ENCODE peak calls at places on chromosomes 16 and 17, in seven cellular contexts. One of them, this sample, is unnamed.

GRCh38 chr16:66619534-66620418 is 15.3 kb downstream of the CMTM3 start:
- DNase-seq in adrenal gland: no peak
- DNase-seq in astrocyte of the cerebellum: peak; percentile 77
- DNase-seq in sigmoid colon: no peak
- DNase-seq in tibial artery: peak; percentile 3
- DNase-seq in lower lobe of right lung: no peak
- DNase-seq in prostate gland: no peak
- DNase-seq in this sample: peak; percentile 64

GRCh38 chr17:76385892-76386786 is 1.7 kb downstream of the SPHK1 start:
- DNase-seq in adrenal gland: peak; percentile 78
- DNase-seq in astrocyte of the cerebellum: no peak
- DNase-seq in sigmoid colon: peak; percentile 88
- DNase-seq in tibial artery: peak; percentile 85
- DNase-seq in lower lobe of right lung: peak; percentile 87
- DNase-seq in prostate gland: peak; percentile 63
- DNase-seq in this sample: peak; percentile 85

GRCh38 chr17:31391496-31391949 is at the start of gene RAB11FIP4:
- DNase-seq in adrenal gland: no peak
- DNase-seq in astrocyte of the cerebellum: no peak
- DNase-seq in sigmoid colon: no peak
- DNase-seq in tibial artery: peak; percentile 23
- DNase-seq in lower lobe of right lung: no peak
- DNase-seq in prostate gland: no peak
- DNase-seq in this sample: peak; percentile 24

GRCh38 chr16:80731915-80732314 is 72.5 kb downstream of the CDYL2 start:
- DNase-seq in adrenal gland: no peak
- DNase-seq in astrocyte of the cerebellum: no peak
- DNase-seq in sigmoid colon: no peak
- DNase-seq in tibial artery: no peak
- DNase-seq in lower lobe of right lung: no peak
- DNase-seq in prostate gland: no peak
- DNase-seq in this sample: no peak

GRCh38 chr17:68847711-68848110 is 107.5 kb downstream of the ABCA8 start:
- DNase-seq in adrenal gland: no peak
- DNase-seq in astrocyte of the cerebellum: no peak
- DNase-seq in sigmoid colon: no peak
- DNase-seq in tibial artery: no peak
- DNase-seq in lower lobe of right lung: no peak
- DNase-seq in prostate gland: no peak
- DNase-seq in this sample: no peak

GRCh38 chr16:17358350-17358749 is 112.4 kb downstream of the XYLT1 start:
- DNase-seq in adrenal gland: no peak
- DNase-seq in astrocyte of the cerebellum: no peak
- DNase-seq in sigmoid colon: no peak
- DNase-seq in tibial artery: no peak
- DNase-seq in lower lobe of right lung: peak; percentile 58
- DNase-seq in prostate gland: no peak
- DNase-seq in this sample: no peak

GRCh38 chr17:82353484-82353883 is 5.6 kb upstream of the TEX19 start:
- DNase-seq in adrenal gland: no peak
- DNase-seq in astrocyte of the cerebellum: no peak
- DNase-seq in sigmoid colon: no peak
- DNase-seq in tibial artery: no peak
- DNase-seq in lower lobe of right lung: no peak
- DNase-seq in prostate gland: no peak
- DNase-seq in this sample: no peak

GRCh38 chr16:69482410-69482951 is 58.1 kb downstream of the CYB5B start:
- DNase-seq in adrenal gland: peak; percentile 64
- DNase-seq in astrocyte of the cerebellum: peak; percentile 31
- DNase-seq in sigmoid colon: peak; percentile 74
- DNase-seq in tibial artery: peak; percentile 84
- DNase-seq in lower lobe of right lung: peak; percentile 51
- DNase-seq in prostate gland: peak; percentile 21
- DNase-seq in this sample: peak; percentile 93

GRCh38 chr16:30084816-30085159 is 6.9 kb downstream of the TBX6 start:
- DNase-seq in adrenal gland: no peak
- DNase-seq in astrocyte of the cerebellum: no peak
- DNase-seq in sigmoid colon: peak; percentile 79
- DNase-seq in tibial artery: no peak
- DNase-seq in lower lobe of right lung: no peak
- DNase-seq in prostate gland: no peak
- DNase-seq in this sample: no peak

GRCh38 chr17:62187681-62188080 is 122.6 kb upstream of the MED13 start:
- DNase-seq in adrenal gland: no peak
- DNase-seq in astrocyte of the cerebellum: no peak
- DNase-seq in sigmoid colon: no peak
- DNase-seq in tibial artery: no peak
- DNase-seq in lower lobe of right lung: no peak
- DNase-seq in prostate gland: no peak
- DNase-seq in this sample: peak; percentile 46

GRCh38 chr16:11848842-11849241 is 2.5 kb downstream of the RSL1D1 start:
- DNase-seq in adrenal gland: no peak
- DNase-seq in astrocyte of the cerebellum: no peak
- DNase-seq in sigmoid colon: no peak
- DNase-seq in tibial artery: no peak
- DNase-seq in lower lobe of right lung: no peak
- DNase-seq in prostate gland: no peak
- DNase-seq in this sample: peak; percentile 16

GRCh38 chr17:40647549-40648325 is at the start of gene SMARCE1:
- DNase-seq in adrenal gland: peak; percentile 70
- DNase-seq in astrocyte of the cerebellum: peak; percentile 34
- DNase-seq in sigmoid colon: peak; percentile 84
- DNase-seq in tibial artery: peak; percentile 78
- DNase-seq in lower lobe of right lung: peak; percentile 82
- DNase-seq in prostate gland: peak; percentile 53
- DNase-seq in this sample: peak; percentile 75

GRCh38 chr17:19024101-19025078 is 19.8 kb upstream of the FAM83G start:
- DNase-seq in adrenal gland: no peak
- DNase-seq in astrocyte of the cerebellum: no peak
- DNase-seq in sigmoid colon: peak; percentile 30
- DNase-seq in tibial artery: peak; percentile 47
- DNase-seq in lower lobe of right lung: peak; percentile 32
- DNase-seq in prostate gland: no peak
- DNase-seq in this sample: no peak

GRCh38 chr16:29898786-29899515 is 399 bp downstream of the SEZ6L2 start:
- DNase-seq in adrenal gland: no peak
- DNase-seq in astrocyte of the cerebellum: no peak
- DNase-seq in sigmoid colon: no peak
- DNase-seq in tibial artery: no peak
- DNase-seq in lower lobe of right lung: no peak
- DNase-seq in prostate gland: no peak
- DNase-seq in this sample: no peak

GRCh38 chr16:4051591-4051990 is 64.7 kb downstream of the ADCY9 start:
- DNase-seq in adrenal gland: no peak
- DNase-seq in astrocyte of the cerebellum: no peak
- DNase-seq in sigmoid colon: no peak
- DNase-seq in tibial artery: no peak
- DNase-seq in lower lobe of right lung: no peak
- DNase-seq in prostate gland: no peak
- DNase-seq in this sample: no peak

GRCh38 chr16:77194295-77195231 is 3.6 kb downstream of the MON1B start:
- DNase-seq in adrenal gland: no peak
- DNase-seq in astrocyte of the cerebellum: no peak
- DNase-seq in sigmoid colon: no peak
- DNase-seq in tibial artery: no peak
- DNase-seq in lower lobe of right lung: peak; percentile 47
- DNase-seq in prostate gland: no peak
- DNase-seq in this sample: no peak

GRCh38 chr17:1486802-1487695 is 5.4 kb downstream of the MYO1C start:
- DNase-seq in adrenal gland: peak; percentile 60
- DNase-seq in astrocyte of the cerebellum: no peak
- DNase-seq in sigmoid colon: peak; percentile 96
- DNase-seq in tibial artery: peak; percentile 96
- DNase-seq in lower lobe of right lung: peak; percentile 90
- DNase-seq in prostate gland: peak; percentile 77
- DNase-seq in this sample: peak; percentile 44

GRCh38 chr17:28613916-28614315 is at the start of gene RSKR:
- DNase-seq in adrenal gland: no peak
- DNase-seq in astrocyte of the cerebellum: no peak
- DNase-seq in sigmoid colon: no peak
- DNase-seq in tibial artery: no peak
- DNase-seq in lower lobe of right lung: no peak
- DNase-seq in prostate gland: no peak
- DNase-seq in this sample: peak; percentile 3

GRCh38 chr17:12078791-12079190 is 58.1 kb downstream of the MAP2K4 start:
- DNase-seq in adrenal gland: no peak
- DNase-seq in astrocyte of the cerebellum: peak; percentile 83
- DNase-seq in sigmoid colon: no peak
- DNase-seq in tibial artery: no peak
- DNase-seq in lower lobe of right lung: no peak
- DNase-seq in prostate gland: no peak
- DNase-seq in this sample: peak; percentile 68

GRCh38 chr16:72894291-72895151 is 153.4 kb downstream of the ZFHX3 start:
- DNase-seq in adrenal gland: no peak
- DNase-seq in astrocyte of the cerebellum: no peak
- DNase-seq in sigmoid colon: peak; percentile 52
- DNase-seq in tibial artery: peak; percentile 74
- DNase-seq in lower lobe of right lung: no peak
- DNase-seq in prostate gland: no peak
- DNase-seq in this sample: peak; percentile 73

GRCh38 chr16:70700101-70701020 is 14.5 kb upstream of the MTSS2 start:
- DNase-seq in adrenal gland: no peak
- DNase-seq in astrocyte of the cerebellum: peak; percentile 27
- DNase-seq in sigmoid colon: peak; percentile 84
- DNase-seq in tibial artery: peak; percentile 97
- DNase-seq in lower lobe of right lung: peak; percentile 65
- DNase-seq in prostate gland: peak; percentile 67
- DNase-seq in this sample: no peak

GRCh38 chr17:21218831-21219380 is 4.9 kb upstream of the TMEM11 start:
- DNase-seq in adrenal gland: no peak
- DNase-seq in astrocyte of the cerebellum: no peak
- DNase-seq in sigmoid colon: no peak
- DNase-seq in tibial artery: no peak
- DNase-seq in lower lobe of right lung: no peak
- DNase-seq in prostate gland: no peak
- DNase-seq in this sample: no peak

GRCh38 chr17:37818689-37819088 is 73.8 kb upstream of the HNF1B start:
- DNase-seq in adrenal gland: no peak
- DNase-seq in astrocyte of the cerebellum: peak; percentile 76
- DNase-seq in sigmoid colon: no peak
- DNase-seq in tibial artery: no peak
- DNase-seq in lower lobe of right lung: peak; percentile 60
- DNase-seq in prostate gland: peak; percentile 54
- DNase-seq in this sample: no peak

GRCh38 chr16:2174396-2175131 is 19.0 kb downstream of the TRAF7 start:
- DNase-seq in adrenal gland: peak; percentile 67
- DNase-seq in astrocyte of the cerebellum: no peak
- DNase-seq in sigmoid colon: no peak
- DNase-seq in tibial artery: no peak
- DNase-seq in lower lobe of right lung: no peak
- DNase-seq in prostate gland: no peak
- DNase-seq in this sample: no peak

GRCh38 chr16:85203462-85203813 is 91.2 kb upstream of the CIBAR2 start:
- DNase-seq in adrenal gland: no peak
- DNase-seq in astrocyte of the cerebellum: no peak
- DNase-seq in sigmoid colon: no peak
- DNase-seq in tibial artery: no peak
- DNase-seq in lower lobe of right lung: no peak
- DNase-seq in prostate gland: no peak
- DNase-seq in this sample: no peak

GRCh38 chr16:89667633-89668032 is 10.0 kb downstream of the SPATA33 start:
- DNase-seq in adrenal gland: no peak
- DNase-seq in astrocyte of the cerebellum: no peak
- DNase-seq in sigmoid colon: no peak
- DNase-seq in tibial artery: no peak
- DNase-seq in lower lobe of right lung: no peak
- DNase-seq in prostate gland: no peak
- DNase-seq in this sample: no peak
- H3K4me3 ChIP-seq in adrenal gland: no peak overlapping the region
- H3K4me3 ChIP-seq in astrocyte of the cerebellum: no peak overlapping the region
- H3K4me3 ChIP-seq in sigmoid colon: no peak overlapping the region
- H3K4me3 ChIP-seq in tibial artery: no peak overlapping the region
- H3K4me3 ChIP-seq in lower lobe of right lung: no peak overlapping the region
- H3K4me3 ChIP-seq in prostate gland: no peak overlapping the region
- H3K4me3 ChIP-seq in this sample: no peak overlapping the region

DNA sequence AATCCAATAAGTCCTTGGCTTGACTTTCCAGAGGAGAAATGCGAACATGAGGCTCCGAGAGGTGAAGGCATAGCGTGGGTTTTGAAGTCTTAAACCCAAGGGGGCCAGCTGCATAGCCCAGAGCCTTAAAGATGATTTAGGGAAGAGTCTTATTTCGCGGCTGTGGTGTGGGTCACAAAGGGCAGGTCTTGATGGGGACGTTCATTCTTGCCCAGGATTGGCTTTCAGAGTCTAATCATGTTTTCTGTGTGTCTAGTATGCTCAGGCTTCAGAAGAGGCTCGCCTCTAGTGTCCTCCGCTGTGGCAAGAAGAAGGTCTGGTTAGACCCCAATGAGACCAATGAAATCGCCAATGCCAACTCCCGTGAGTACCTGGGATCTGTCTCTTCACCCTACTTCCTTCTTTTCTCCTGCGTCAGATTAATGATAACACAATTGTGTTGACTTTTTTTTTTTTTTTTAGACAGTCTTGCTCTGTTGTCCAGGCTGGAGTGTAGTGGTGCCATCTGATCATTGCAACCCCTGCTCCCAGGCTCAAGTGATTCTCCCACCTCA is 951 bp downstream of the RPL19 start:
- DNase-seq in adrenal gland: no peak
- DNase-seq in astrocyte of the cerebellum: no peak
- DNase-seq in sigmoid colon: no peak
- DNase-seq in tibial artery: no peak
- DNase-seq in lower lobe of right lung: no peak
- DNase-seq in prostate gland: no peak
- DNase-seq in this sample: no peak
- H3K4me3 ChIP-seq in adrenal gland: peak overlapping the region; percentile 73
- H3K4me3 ChIP-seq in astrocyte of the cerebellum: peak overlapping the region; percentile 89
- H3K4me3 ChIP-seq in sigmoid colon: peak overlapping the region; percentile 82
- H3K4me3 ChIP-seq in tibial artery: peak overlapping the region; percentile 83
- H3K4me3 ChIP-seq in lower lobe of right lung: peak overlapping the region; percentile 100
- H3K4me3 ChIP-seq in prostate gland: peak overlapping the region; percentile 77
- H3K4me3 ChIP-seq in this sample: peak overlapping the region; percentile 99

GRCh38 chr17:43366809-43367587 is 31.8 kb upstream of the ARL4D start:
- DNase-seq in adrenal gland: no peak
- DNase-seq in astrocyte of the cerebellum: no peak
- DNase-seq in sigmoid colon: no peak
- DNase-seq in tibial artery: no peak
- DNase-seq in lower lobe of right lung: no peak
- DNase-seq in prostate gland: no peak
- DNase-seq in this sample: no peak
- H3K4me3 ChIP-seq in adrenal gland: no peak overlapping the region
- H3K4me3 ChIP-seq in astrocyte of the cerebellum: no peak overlapping the region
- H3K4me3 ChIP-seq in sigmoid colon: no peak overlapping the region
- H3K4me3 ChIP-seq in tibial artery: peak overlapping the region; percentile 56
- H3K4me3 ChIP-seq in lower lobe of right lung: peak overlapping the region; percentile 57
- H3K4me3 ChIP-seq in prostate gland: no peak overlapping the region
- H3K4me3 ChIP-seq in this sample: no peak overlapping the region

DNA sequence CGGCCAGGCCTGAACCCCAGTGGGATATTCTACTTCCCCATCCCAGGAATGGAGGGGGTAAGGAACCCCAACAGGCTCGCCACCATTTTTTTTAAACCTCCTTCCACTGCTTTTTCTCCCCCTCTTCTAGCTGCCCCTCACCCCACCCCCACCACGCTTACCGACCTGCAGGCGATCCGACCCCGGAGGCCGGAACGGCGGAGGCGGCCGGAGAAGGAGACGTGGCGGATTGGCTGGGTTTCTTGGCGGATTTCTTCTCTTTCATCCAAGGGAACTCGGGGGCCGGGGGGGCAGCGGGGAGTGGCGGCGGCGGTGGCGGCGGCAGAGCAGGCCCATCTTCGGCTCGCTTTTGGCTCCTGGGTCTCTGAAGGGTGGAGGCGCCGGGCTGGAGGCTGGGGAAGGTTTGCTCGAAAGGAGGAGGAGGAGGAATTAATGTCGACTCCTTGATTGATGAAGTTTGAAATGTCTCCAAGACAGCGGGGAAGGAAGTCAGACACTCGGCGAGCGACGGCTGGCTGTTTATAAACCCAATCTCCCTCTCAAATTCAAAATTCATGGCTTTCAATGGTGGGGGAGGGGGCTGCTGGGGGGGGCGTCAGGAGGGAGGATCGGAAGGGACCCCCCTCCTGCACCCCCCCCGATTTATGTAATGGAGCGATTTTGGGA is 420 bp downstream of the HOXB2 start:
- DNase-seq in adrenal gland: peak; percentile 87
- DNase-seq in astrocyte of the cerebellum: peak; percentile 86
- DNase-seq in sigmoid colon: peak; percentile 99
- DNase-seq in tibial artery: peak; percentile 81
- DNase-seq in lower lobe of right lung: peak; percentile 73
- DNase-seq in prostate gland: peak; percentile 16
- DNase-seq in this sample: peak; percentile 81
- H3K4me3 ChIP-seq in adrenal gland: peak overlapping the region; percentile 78
- H3K4me3 ChIP-seq in astrocyte of the cerebellum: peak overlapping the region; percentile 80
- H3K4me3 ChIP-seq in sigmoid colon: peak overlapping the region; percentile 82
- H3K4me3 ChIP-seq in tibial artery: peak overlapping the region; percentile 54
- H3K4me3 ChIP-seq in lower lobe of right lung: peak overlapping the region; percentile 58
- H3K4me3 ChIP-seq in prostate gland: peak overlapping the region; percentile 40
- H3K4me3 ChIP-seq in this sample: peak overlapping the region; percentile 80

This sample was measured in fibroblast of pulmonary artery.